ENCODE peak calls at places on chromosomes 11 and 22, in nine cellular contexts. D, H, P, T, Y, X, Q, Z and B are unnamed samples.

GRCh38 chr11:86804871-86805415 is 4.6 kb downstream of the PRSS23 start:
- DNase-seq in D (no peak), H (no peak), P (no peak), T (no peak), Y (no peak), X (no peak), Q (no peak), Z (no peak), B (peak)

GRCh38 chr22:29139965-29140782 is 65.5 kb upstream of the EMID1 start:
- DNase-seq in D (no peak), H (no peak), P (no peak), T (no peak), Y (no peak), X (peak), Q (no peak), Z (no peak), B (peak)

GRCh38 chr22:30178180-30179126 is 68.1 kb downstream of the LIF start:
- DNase-seq in D (no peak), H (peak), P (no peak), T (peak), Y (no peak), X (no peak), Q (no peak), Z (no peak), B (peak)

GRCh38 chr11:45507916-45508315 is 157.5 kb downstream of the CHST1 start:
- DNase-seq in D (no peak), H (no peak), P (no peak), T (no peak), Y (no peak), X (no peak), Q (no peak), Z (no peak), B (no peak)

GRCh38 chr11:29937526-29937925 is 79.3 kb downstream of the KCNA4 start:
- DNase-seq in D (no peak), H (no peak), P (no peak), T (no peak), Y (no peak), X (no peak), Q (no peak), Z (no peak), B (no peak)

GRCh38 chr11:77066229-77067023 is at the start of gene CAPN5:
- DNase-seq in D (peak), H (peak), P (peak), T (peak), Y (peak), X (peak), Q (peak), Z (peak), B (peak)

GRCh38 chr11:108221401-108221800 is 1.0 kb downstream of the NPAT start:
- DNase-seq in D (no peak), H (peak), P (no peak), T (peak), Y (peak), X (peak), Q (no peak), Z (no peak), B (peak)

GRCh38 chr22:44181033-44181911 is 547 bp downstream of the PARVG start:
- DNase-seq in D (peak), H (no peak), P (peak), T (no peak), Y (no peak), X (no peak), Q (no peak), Z (peak), B (no peak)

GRCh38 chr22:47090591-47091240 is 328.3 kb downstream of the TBC1D22A start:
- DNase-seq in D (no peak), H (no peak), P (no peak), T (peak), Y (peak), X (peak), Q (no peak), Z (no peak), B (peak)

GRCh38 chr22:40385041-40385782 is 14.8 kb downstream of the SGSM3 start:
- DNase-seq in D (no peak), H (peak), P (no peak), T (no peak), Y (no peak), X (no peak), Q (no peak), Z (no peak), B (no peak)

GRCh38 chr11:118152552-118153471 is at the start of gene SCN4B:
- DNase-seq in D (peak), H (no peak), P (peak), T (peak), Y (no peak), X (peak), Q (no peak), Z (no peak), B (peak)

GRCh38 chr11:61140416-61140815 is 20.8 kb downstream of the VPS37C start:
- DNase-seq in D (no peak), H (no peak), P (no peak), T (no peak), Y (no peak), X (no peak), Q (no peak), Z (no peak), B (no peak)